ENCODE peak calls at places on chromosomes 12 and 14, in nine cellular contexts. I is B cell, Y is GM13976, K is body of pancreas, G is dorsolateral prefrontal cortex, W is coronary artery, R is IMR-90, E is OCI-LY7, M is BE2C. C is an unnamed sample.

GRCh38 chr14:58151701-58152568 is at the start of gene ARMH4:
- DNase-seq in I (peak; percentile 70), Y (peak; percentile 70), K (peak; percentile 79), G (peak; percentile 83), W (peak; percentile 82), R (peak; percentile 70), E (peak; percentile 77), M (peak; percentile 91), C (peak; percentile 58)

GRCh38 chr12:3964404-3964803 is 91.2 kb upstream of the PARP11 start:
- DNase-seq in I (no peak), Y (peak; percentile 50), K (peak; percentile 25), G (no peak), W (no peak), R (no peak), E (no peak), M (no peak), C (no peak)

GRCh38 chr12:94872671-94873367 is 130.7 kb downstream of the NDUFA12 start:
- DNase-seq in I (no peak), Y (peak; percentile 50), K (no peak), G (peak; percentile 6), W (no peak), R (no peak), E (peak; percentile 34), M (no peak), C (no peak)

GRCh38 chr14:58555647-58556046 is 82.1 kb upstream of the DACT1 start:
- DNase-seq in I (no peak), Y (no peak), K (no peak), G (no peak), W (no peak), R (no peak), E (no peak), M (no peak), C (no peak)

GRCh38 chr12:32756476-32757158 is 920 bp upstream of the YARS2 start:
- DNase-seq in I (no peak), Y (no peak), K (no peak), G (no peak), W (no peak), R (no peak), E (no peak), M (no peak), C (no peak)

GRCh38 chr12:95790912-95791849 is 617 bp upstream of the NTN4 start:
- DNase-seq in I (no peak), Y (peak; percentile 39), K (peak; percentile 45), G (no peak), W (peak; percentile 77), R (peak; percentile 22), E (no peak), M (no peak), C (peak; percentile 63)

GRCh38 chr12:82688035-82688501 is 1.4 kb downstream of the TMTC2 start:
- DNase-seq in I (no peak), Y (peak; percentile 27), K (no peak), G (no peak), W (no peak), R (no peak), E (peak; percentile 44), M (no peak), C (no peak)

GRCh38 chr12:62866451-62867082 is 68.4 kb downstream of the PPM1H start:
- DNase-seq in I (no peak), Y (no peak), K (no peak), G (no peak), W (no peak), R (peak; percentile 77), E (no peak), M (no peak), C (no peak)

GRCh38 chr14:102873131-102873530 is 49.3 kb upstream of the AMN start:
- DNase-seq in I (no peak), Y (no peak), K (no peak), G (no peak), W (no peak), R (no peak), E (no peak), M (no peak), C (no peak)

GRCh38 chr12:110105159-110105558 is 19.0 kb upstream of the IFT81 start:
- DNase-seq in I (no peak), Y (no peak), K (no peak), G (no peak), W (no peak), R (no peak), E (no peak), M (no peak), C (no peak)

GRCh38 chr14:57486767-57487379 is 6.8 kb downstream of the CCDC198 start:
- DNase-seq in I (no peak), Y (no peak), K (no peak), G (peak; percentile 42), W (no peak), R (peak; percentile 41), E (peak; percentile 67), M (peak; percentile 13), C (peak; percentile 13)

GRCh38 chr12:47802312-47802711 is 17.4 kb downstream of the HDAC7 start:
- DNase-seq in I (no peak), Y (no peak), K (no peak), G (no peak), W (no peak), R (no peak), E (peak; percentile 31), M (no peak), C (no peak)

DNA sequence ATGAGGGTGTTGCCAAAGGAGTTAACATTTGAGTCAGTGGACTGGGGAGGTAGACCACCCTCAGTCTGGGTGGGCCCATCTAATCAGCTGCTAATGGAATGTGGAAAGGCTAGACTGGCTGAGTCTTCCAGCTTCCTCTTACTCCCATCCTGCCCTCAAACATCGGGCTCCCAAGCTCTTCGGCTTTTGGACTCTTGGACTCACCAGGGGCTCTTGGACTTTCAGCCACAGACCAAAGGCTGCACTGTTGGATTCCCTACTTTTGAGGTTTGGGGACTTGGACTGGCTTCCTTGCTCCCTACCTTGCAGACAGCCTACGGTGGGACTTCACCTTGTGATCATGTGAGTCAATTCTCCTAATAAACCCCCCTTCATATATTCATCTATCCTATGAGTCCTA is 276.6 kb upstream of the DIO3 start:
- DNase-seq in I (no peak), Y (no peak), K (no peak), G (no peak), W (no peak), R (no peak), E (no peak), M (no peak), C (no peak)
- TF ChIP-seq CTCF in I (no peak), Y (no peak), K (no peak), G (no peak), W (no peak), R (no peak), E (no peak), M (no peak), C (no peak)

DNA sequence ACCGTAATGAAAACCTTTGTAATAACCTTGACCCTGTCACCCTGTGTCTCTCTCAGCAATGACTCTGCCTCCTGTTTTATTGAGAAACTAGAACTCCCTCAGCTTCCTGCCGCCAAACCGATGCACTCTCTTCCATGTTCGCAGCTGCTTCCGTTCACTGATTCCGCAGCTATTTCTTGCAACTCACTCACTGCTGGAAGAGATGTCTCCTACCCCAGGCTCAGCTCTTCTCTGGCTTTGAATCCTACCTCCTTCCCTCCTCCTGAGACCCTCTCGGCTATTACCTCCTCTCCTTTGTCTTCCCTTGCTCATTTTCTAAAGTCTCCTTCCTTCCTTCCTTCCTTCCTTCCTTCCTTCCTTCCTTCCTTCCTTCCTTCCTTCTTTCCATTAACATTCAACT is 71.0 kb downstream of the ESRRB start:
- DNase-seq in I (no peak), Y (no peak), K (no peak), G (no peak), W (no peak), R (no peak), E (no peak), M (no peak), C (no peak)
- TF ChIP-seq CTCF in I (no peak), Y (no peak), K (no peak), G (no peak), W (no peak), R (no peak), E (no peak), M (no peak), C (no peak)

GRCh38 chr14:70619708-70620107 is 19.3 kb upstream of the MED6 start:
- DNase-seq in I (no peak), Y (no peak), K (no peak), G (no peak), W (no peak), R (no peak), E (no peak), M (no peak), C (no peak)

GRCh38 chr14:70616646-70617045 is 16.2 kb upstream of the MED6 start:
- DNase-seq in I (no peak), Y (no peak), K (no peak), G (no peak), W (no peak), R (no peak), E (no peak), M (no peak), C (no peak)

GRCh38 chr14:70624972-70625371 is 16.7 kb upstream of the TTC9 start:
- DNase-seq in I (no peak), Y (no peak), K (no peak), G (no peak), W (no peak), R (no peak), E (no peak), M (no peak), C (peak; percentile 41)

DNA sequence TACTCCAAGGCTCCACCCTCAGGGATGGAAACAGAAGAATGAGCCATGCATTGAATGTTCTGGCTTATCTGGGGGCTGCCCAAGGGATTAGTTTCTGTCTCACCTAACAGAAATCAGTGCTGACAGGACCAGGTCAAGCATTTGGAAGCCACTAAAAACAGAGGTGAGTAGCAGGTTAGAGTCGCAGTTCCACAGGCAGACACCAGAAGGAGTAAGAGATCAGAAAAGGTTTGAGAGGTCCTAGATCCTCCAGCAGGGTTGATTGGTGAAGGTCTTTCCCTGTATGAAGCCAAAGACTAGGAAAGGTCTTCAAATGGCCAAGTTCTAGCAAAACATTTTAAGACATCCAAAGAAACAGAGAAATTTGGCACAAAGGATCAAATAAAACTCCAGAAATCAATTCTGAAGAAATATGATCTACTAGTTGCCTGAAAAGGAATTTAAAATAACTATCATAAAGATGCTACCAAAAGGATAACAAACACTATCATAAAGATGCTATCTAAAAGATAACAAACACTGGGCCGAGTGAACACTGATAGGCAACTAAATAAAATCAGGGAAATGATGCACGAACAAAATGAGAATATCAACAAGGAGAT is 19.5 kb upstream of the TTC9 start:
- DNase-seq in I (peak; percentile 71), Y (peak; percentile 52), K (peak; percentile 58), G (no peak), W (no peak), R (peak; percentile 21), E (peak; percentile 74), M (peak; percentile 25), C (peak; percentile 30)
- TF ChIP-seq CTCF in I (peak; percentile 85), Y (peak; percentile 68), K (peak; percentile 91), G (peak; percentile 18), W (no peak), R (peak; percentile 56), E (peak; percentile 91), M (peak; percentile 67), C (peak; percentile 97)

GRCh38 chr14:67517083-67517482 is 16.0 kb upstream of the PLEKHH1 start:
- DNase-seq in I (no peak), Y (no peak), K (peak; percentile 65), G (peak; percentile 84), W (no peak), R (no peak), E (no peak), M (peak; percentile 42), C (no peak)
- TF ChIP-seq CTCF in I (no peak), Y (no peak), K (peak; percentile 21), G (peak; percentile 57), W (no peak), R (peak; percentile 17), E (no peak), M (peak; percentile 23), C (peak; percentile 50)

GRCh38 chr12:57093412-57094193 is 4.7 kb downstream of the NAB2 start:
- DNase-seq in I (peak; percentile 81), Y (peak; percentile 93), K (peak; percentile 56), G (peak; percentile 42), W (peak; percentile 88), R (peak; percentile 90), E (peak; percentile 55), M (peak; percentile 76), C (no peak)
- TF ChIP-seq CTCF in I (peak; percentile 46), Y (peak; percentile 78), K (peak; percentile 60), G (peak; percentile 46), W (no peak), R (peak; percentile 60), E (peak; percentile 75), M (peak; percentile 74), C (peak; percentile 73)

C was measured in retinal pigment epithelial cell.